ENCODE peak calls at places on chromosomes 6 and 20, in four cellular contexts. A is HuH-7.5, M is epithelial cell of esophagus, L is GM12878. S is an unnamed sample.

GRCh38 chr6:138953451-138953850 is 34.6 kb downstream of the REPS1 start:
- DNase-seq in A (no peak), M (peak; percentile 66), L (no peak), S (no peak)

GRCh38 chr6:90274481-90275030 is 22.1 kb downstream of the BACH2 start:
- DNase-seq in L (no peak), A (no peak), M (no peak), S (no peak)

GRCh38 chr20:63749597-63750508 is 10.3 kb downstream of the SLC2A4RG start:
- DNase-seq in L (no peak), M (no peak), A (no peak), S (no peak)

GRCh38 chr20:4375881-4376280 is 345.8 kb upstream of the PRND start:
- DNase-seq in M (peak; percentile 82), L (no peak), A (no peak), S (no peak)

GRCh38 chr6:93417421-93417996 is 1.9 kb downstream of the EPHA7 start:
- DNase-seq in L (no peak), M (no peak), A (no peak), S (peak; percentile 19)

GRCh38 chr6:112193111-112193510 is 61.3 kb downstream of the LAMA4 start:
- DNase-seq in M (no peak), L (no peak), A (no peak), S (no peak)

GRCh38 chr20:309841-310644 is 12.7 kb downstream of the ZCCHC3 start:
- DNase-seq in L (no peak), A (peak; percentile 95), M (peak; percentile 72), S (peak; percentile 73)

GRCh38 chr6:163945813-163946212 is 531.3 kb downstream of the QKI start:
- DNase-seq in M (peak; percentile 66), A (no peak), L (no peak), S (no peak)

GRCh38 chr6:51161752-51162151 is 343.1 kb downstream of the TFAP2B start:
- DNase-seq in M (no peak), A (no peak), L (no peak), S (no peak)

GRCh38 chr6:136647363-136647763 is 97.1 kb upstream of the MAP7 start:
- DNase-seq in L (peak; percentile 24), A (no peak), M (no peak), S (no peak)

GRCh38 chr6:43317968-43318367 is 9.3 kb upstream of the CRIP3 start:
- DNase-seq in M (no peak), A (no peak), L (no peak), S (no peak)

S was measured in A549.